ENCODE peak calls at places on chromosome 10, in seven cellular contexts. J is hippocampal formation; I is LoVo; F is T-helper 2 cell; N is effector CD4-positive, alpha-beta T cell; V is suprapubic skin; D is HuH-7.5. T is an unnamed sample.

GRCh38 chr10:43206391-43207235 is 60.3 kb downstream of the RASGEF1A start:
- DNase-seq in J (no peak), I (no peak), F (no peak), N (no peak), V (peak), D (no peak), T (no peak)

GRCh38 chr10:69481280-69481679 is 30.0 kb downstream of the TSPAN15 start:
- DNase-seq in J (no peak), I (no peak), F (no peak), N (no peak), V (no peak), D (no peak), T (no peak)

GRCh38 chr10:1183033-1183396 is 126.8 kb downstream of the WDR37 start:
- DNase-seq in J (no peak), I (no peak), F (no peak), N (no peak), V (no peak), D (no peak), T (no peak)

GRCh38 chr10:2936816-2937215 is 130.5 kb upstream of the PFKP start:
- DNase-seq in J (no peak), I (no peak), F (no peak), N (no peak), V (no peak), D (no peak), T (no peak)

GRCh38 chr10:45446858-45447257 is 72.8 kb downstream of the ALOX5 start:
- DNase-seq in J (no peak), I (no peak), F (no peak), N (no peak), V (no peak), D (no peak), T (no peak)

GRCh38 chr10:17120711-17121110 is 8.9 kb downstream of the CUBN start:
- DNase-seq in J (no peak), I (no peak), F (no peak), N (no peak), V (no peak), D (no peak), T (no peak)

GRCh38 chr10:46536781-46537180 is 19.7 kb downstream of the GPRIN2 start:
- DNase-seq in J (no peak), I (no peak), F (no peak), N (no peak), V (peak), D (no peak), T (no peak)

GRCh38 chr10:105993609-105994008 is 1170.9 kb downstream of the SORCS1 start:
- DNase-seq in J (no peak), I (no peak), F (no peak), N (no peak), V (no peak), D (no peak), T (no peak)

GRCh38 chr10:97224483-97225435 is 39.0 kb upstream of the SLIT1 start:
- DNase-seq in J (no peak), I (no peak), F (no peak), N (no peak), V (no peak), D (no peak), T (no peak)

GRCh38 chr10:44969854-44970253 is 8.8 kb downstream of the DEPP1 start:
- DNase-seq in J (no peak), I (no peak), F (no peak), N (no peak), V (peak), D (no peak), T (no peak)

GRCh38 chr10:66819691-66820090 is 106.1 kb upstream of the LRRTM3 start:
- DNase-seq in J (no peak), I (no peak), F (no peak), N (no peak), V (no peak), D (no peak), T (no peak)

T was measured in T-helper 9 cell.